ENCODE peak calls at places on chromosomes 1 and 21, in four cellular contexts. One of them, this sample, is unnamed.

GRCh38 chr1:214833357-214833756 is 230.4 kb downstream of the CENPF start:
- DNase-seq in stomach: no peak
- DNase-seq in AG04450: no peak
- DNase-seq in amniotic stem cell: peak
- DNase-seq in this sample: no peak

GRCh38 chr1:15755643-15756040 is 3.0 kb upstream of the FBLIM1 start:
- DNase-seq in AG04450: no peak
- DNase-seq in amniotic stem cell: no peak
- DNase-seq in stomach: no peak
- DNase-seq in this sample: no peak

GRCh38 chr1:232084584-232085223 is 458.1 kb downstream of the DISC1 start:
- DNase-seq in AG04450: no peak
- DNase-seq in amniotic stem cell: no peak
- DNase-seq in stomach: no peak
- DNase-seq in this sample: no peak

GRCh38 chr1:68977211-68977610 is 480.3 kb upstream of the DEPDC1 start:
- DNase-seq in stomach: no peak
- DNase-seq in amniotic stem cell: no peak
- DNase-seq in AG04450: no peak
- DNase-seq in this sample: no peak

GRCh38 chr1:20109223-20109856 is 10.0 kb downstream of the PLA2G2D start:
- DNase-seq in amniotic stem cell: no peak
- DNase-seq in stomach: no peak
- DNase-seq in AG04450: no peak
- DNase-seq in this sample: no peak

GRCh38 chr1:53944469-53945182 is 873 bp downstream of the IFT25 start:
- DNase-seq in stomach: no peak
- DNase-seq in AG04450: no peak
- DNase-seq in amniotic stem cell: no peak
- DNase-seq in this sample: no peak

GRCh38 chr21:42787613-42788012 is 91.7 kb downstream of the WDR4 start:
- DNase-seq in AG04450: no peak
- DNase-seq in stomach: no peak
- DNase-seq in amniotic stem cell: no peak
- DNase-seq in this sample: no peak

GRCh38 chr1:206703647-206704046 is 18.9 kb downstream of the MAPKAPK2 start:
- DNase-seq in AG04450: no peak
- DNase-seq in stomach: no peak
- DNase-seq in amniotic stem cell: no peak
- DNase-seq in this sample: no peak

GRCh38 chr21:26469789-26470188 is 103.3 kb downstream of the CYYR1 start:
- DNase-seq in AG04450: no peak
- DNase-seq in stomach: no peak
- DNase-seq in amniotic stem cell: peak
- DNase-seq in this sample: no peak

GRCh38 chr1:151819951-151820623 is 11.5 kb downstream of the RORC start:
- DNase-seq in AG04450: no peak
- DNase-seq in amniotic stem cell: no peak
- DNase-seq in stomach: peak
- DNase-seq in this sample: no peak

GRCh38 chr21:42193131-42193671 is 25.7 kb upstream of the ABCG1 start:
- DNase-seq in AG04450: no peak
- DNase-seq in amniotic stem cell: no peak
- DNase-seq in stomach: no peak
- DNase-seq in this sample: no peak

GRCh38 chr1:9244501-9245229 is 10.1 kb downstream of the H6PD start:
- DNase-seq in stomach: peak
- DNase-seq in AG04450: no peak
- DNase-seq in amniotic stem cell: no peak
- DNase-seq in this sample: no peak

GRCh38 chr21:28283652-28284490 is 708.8 kb downstream of the LTN1 start:
- DNase-seq in stomach: no peak
- DNase-seq in AG04450: peak
- DNase-seq in amniotic stem cell: peak
- DNase-seq in this sample: no peak

GRCh38 chr1:213303286-213303685 is 252.2 kb downstream of the RPS6KC1 start:
- DNase-seq in amniotic stem cell: no peak
- DNase-seq in AG04450: no peak
- DNase-seq in stomach: no peak
- DNase-seq in this sample: no peak

This sample was measured in memory B cell.